ENCODE peak calls at places on chromosomes 2 and 18, in nine cellular contexts. B is GM12865; I is NCI-H2171 treated with DMSO at 0.1 percent for 48 hours; S is NCI-H774; P is fibroblast of the conjunctiva; X is activated T-cell treated with anti-CD3 and anti-CD28 coated beads for 1 hour; K is body of pancreas; T is stimulated activated CD8-positive, alpha-beta memory T cell treated with anti-CD3 and anti-CD28 coated beads, Interleukin-2, amount 100 ng/mL, for 1 hour; Z is pancreas. C is an unnamed sample.

GRCh38 chr2:173347305-173348168 is 7.1 kb upstream of the CDCA7 start:
- DNase-seq in X (no peak), Z (no peak), P (no peak), B (peak), I (peak), S (peak), T (no peak), K (no peak), C (peak)

GRCh38 chr2:144217853-144218633 is 301.9 kb downstream of the ZEB2 start:
- DNase-seq in X (no peak), I (no peak), K (no peak), B (no peak), P (no peak), Z (no peak), S (peak), T (no peak), C (no peak)

GRCh38 chr2:141105763-141106162 is 1025.1 kb downstream of the LRP1B start:
- DNase-seq in Z (no peak), I (no peak), P (no peak), T (no peak), B (no peak), K (no peak), X (no peak), S (no peak), C (peak)

GRCh38 chr2:119306196-119306590 is 60.4 kb downstream of the C2orf76 start:
- DNase-seq in S (no peak), Z (no peak), K (no peak), T (no peak), P (no peak), X (no peak), I (no peak), B (no peak), C (no peak)

GRCh38 chr2:26230806-26231205 is 13.6 kb downstream of the HADHA start:
- DNase-seq in P (no peak), T (no peak), Z (no peak), X (no peak), B (no peak), S (no peak), I (no peak), K (no peak), C (no peak)

GRCh38 chr2:59171019-59171418 is 929.9 kb upstream of the FANCL start:
- DNase-seq in I (no peak), K (no peak), P (no peak), S (no peak), X (no peak), Z (no peak), T (no peak), B (no peak), C (no peak)

GRCh38 chr2:62149708-62150107 is 46.2 kb upstream of the B3GNT2 start:
- DNase-seq in X (no peak), I (no peak), Z (no peak), K (no peak), S (no peak), P (peak), T (no peak), B (peak), C (no peak)

GRCh38 chr2:137525644-137526190 is 438.6 kb upstream of the HNMT start:
- DNase-seq in P (no peak), S (peak), Z (no peak), I (peak), X (no peak), B (no peak), T (no peak), K (no peak), C (peak)

GRCh38 chr18:46215902-46216723 is 111.9 kb downstream of the HAUS1 start:
- DNase-seq in Z (no peak), I (no peak), K (peak), X (no peak), S (no peak), B (no peak), T (no peak), P (no peak), C (no peak)

GRCh38 chr18:79693561-79694205 is 14.1 kb downstream of the CTDP1 start:
- DNase-seq in X (no peak), Z (no peak), P (no peak), K (no peak), B (no peak), S (no peak), T (no peak), I (no peak), C (peak)

C was measured in mesendoderm.